ENCODE peak calls at places on chromosomes 4 and X, in six cellular contexts. One of them, this sample, is unnamed.

GRCh38 chrX:109760922-109761250 is 27.8 kb upstream of the ACSL4 start:
- DNase-seq in cardiac muscle cell: peak; percentile 7
- DNase-seq in kidney: no peak
- DNase-seq in left lung: no peak
- DNase-seq in SK-N-SH: no peak
- DNase-seq in dorsolateral prefrontal cortex: no peak
- DNase-seq in this sample: no peak

GRCh38 chr4:95066011-95066410 is 308.3 kb downstream of the BMPR1B start:
- DNase-seq in dorsolateral prefrontal cortex: no peak
- DNase-seq in SK-N-SH: no peak
- DNase-seq in cardiac muscle cell: no peak
- DNase-seq in left lung: no peak
- DNase-seq in kidney: no peak
- DNase-seq in this sample: no peak

GRCh38 chr4:89245459-89245858 is 62.1 kb downstream of the GPRIN3 start:
- DNase-seq in SK-N-SH: no peak
- DNase-seq in dorsolateral prefrontal cortex: peak; percentile 61
- DNase-seq in left lung: no peak
- DNase-seq in kidney: no peak
- DNase-seq in cardiac muscle cell: no peak
- DNase-seq in this sample: peak; percentile 58

GRCh38 chr4:41657561-41657960 is 91.0 kb downstream of the PHOX2B start:
- DNase-seq in kidney: no peak
- DNase-seq in SK-N-SH: no peak
- DNase-seq in dorsolateral prefrontal cortex: no peak
- DNase-seq in left lung: no peak
- DNase-seq in cardiac muscle cell: no peak
- DNase-seq in this sample: no peak

GRCh38 chrX:104310084-104310483 is 55.4 kb upstream of the ESX1 start:
- DNase-seq in dorsolateral prefrontal cortex: peak; percentile 9
- DNase-seq in kidney: no peak
- DNase-seq in left lung: no peak
- DNase-seq in cardiac muscle cell: no peak
- DNase-seq in SK-N-SH: peak; percentile 7
- DNase-seq in this sample: no peak

GRCh38 chr4:102341201-102341600 is 4.1 kb downstream of the SLC39A8 start:
- DNase-seq in dorsolateral prefrontal cortex: no peak
- DNase-seq in cardiac muscle cell: no peak
- DNase-seq in SK-N-SH: no peak
- DNase-seq in kidney: no peak
- DNase-seq in left lung: no peak
- DNase-seq in this sample: no peak

GRCh38 chr4:7651461-7651921 is 216.8 kb upstream of the PSAPL1 start:
- DNase-seq in left lung: no peak
- DNase-seq in kidney: peak; percentile 82
- DNase-seq in dorsolateral prefrontal cortex: peak; percentile 39
- DNase-seq in SK-N-SH: peak; percentile 87
- DNase-seq in cardiac muscle cell: no peak
- DNase-seq in this sample: no peak

GRCh38 chrX:107154787-107155620 is 36.4 kb upstream of the RBM41 start:
- DNase-seq in left lung: no peak
- DNase-seq in kidney: no peak
- DNase-seq in cardiac muscle cell: no peak
- DNase-seq in SK-N-SH: no peak
- DNase-seq in dorsolateral prefrontal cortex: no peak
- DNase-seq in this sample: no peak

GRCh38 chrX:86148594-86148993 is 343 bp downstream of the DACH2 start:
- DNase-seq in SK-N-SH: no peak
- DNase-seq in dorsolateral prefrontal cortex: no peak
- DNase-seq in cardiac muscle cell: no peak
- DNase-seq in kidney: no peak
- DNase-seq in left lung: no peak
- DNase-seq in this sample: no peak

GRCh38 chr4:177339794-177340374 is 30.2 kb downstream of the NEIL3 start:
- DNase-seq in left lung: no peak
- DNase-seq in cardiac muscle cell: peak; percentile 30
- DNase-seq in dorsolateral prefrontal cortex: no peak
- DNase-seq in kidney: no peak
- DNase-seq in SK-N-SH: peak; percentile 45
- DNase-seq in this sample: no peak

GRCh38 chrX:150416469-150416868 is 53.4 kb downstream of the MAMLD1 start:
- DNase-seq in SK-N-SH: peak; percentile 27
- DNase-seq in kidney: no peak
- DNase-seq in left lung: no peak
- DNase-seq in cardiac muscle cell: no peak
- DNase-seq in dorsolateral prefrontal cortex: no peak
- DNase-seq in this sample: no peak

GRCh38 chrX:115234220-115234557 is 293 bp upstream of the LRCH2 start:
- DNase-seq in SK-N-SH: no peak
- DNase-seq in kidney: no peak
- DNase-seq in dorsolateral prefrontal cortex: no peak
- DNase-seq in cardiac muscle cell: no peak
- DNase-seq in left lung: no peak
- DNase-seq in this sample: no peak

GRCh38 chrX:127038065-127038464 is 218.5 kb downstream of the PRR32 start:
- DNase-seq in left lung: no peak
- DNase-seq in SK-N-SH: no peak
- DNase-seq in dorsolateral prefrontal cortex: no peak
- DNase-seq in cardiac muscle cell: peak; percentile 16
- DNase-seq in kidney: no peak
- DNase-seq in this sample: no peak
- TF ChIP-seq CTCF in left lung: no peak
- TF ChIP-seq CTCF in SK-N-SH: peak; percentile 53
- TF ChIP-seq CTCF in dorsolateral prefrontal cortex: peak; percentile 24
- TF ChIP-seq CTCF in cardiac muscle cell: no peak
- TF ChIP-seq CTCF in kidney: peak; percentile 18
- TF ChIP-seq CTCF in this sample: no peak

DNA sequence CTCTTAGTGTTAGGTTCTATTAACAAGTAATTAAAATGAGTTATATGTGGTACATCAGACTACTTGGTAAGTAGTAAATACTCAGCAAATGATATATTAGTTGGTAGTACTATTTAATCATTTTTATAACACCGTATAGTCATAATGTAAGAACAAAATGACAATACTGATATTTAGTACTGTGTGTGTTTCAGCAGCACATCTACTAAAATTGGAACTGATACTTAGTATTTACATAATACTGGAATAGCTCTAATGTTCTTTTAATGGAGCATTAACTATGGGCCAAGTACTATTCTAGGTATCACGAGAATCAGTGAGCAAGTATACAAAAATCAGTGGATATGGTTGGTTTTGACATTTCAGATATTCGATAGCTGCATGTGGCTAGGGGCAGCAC is 35.3 kb downstream of the ERVMER34-1 start:
- DNase-seq in cardiac muscle cell: no peak
- DNase-seq in SK-N-SH: no peak
- DNase-seq in dorsolateral prefrontal cortex: no peak
- DNase-seq in left lung: no peak
- DNase-seq in kidney: no peak
- DNase-seq in this sample: no peak
- H3K27ac ChIP-seq in cardiac muscle cell: peak overlapping the region; percentile 15
- H3K27ac ChIP-seq in SK-N-SH: no peak overlapping the region
- H3K27ac ChIP-seq in dorsolateral prefrontal cortex: no peak overlapping the region
- H3K27ac ChIP-seq in left lung: no peak overlapping the region
- H3K27ac ChIP-seq in kidney: no peak overlapping the region
- H3K27ac ChIP-seq in this sample: no peak overlapping the region

GRCh38 chr4:69743476-69744156 is 16.8 kb downstream of the SULT1B1 start:
- DNase-seq in cardiac muscle cell: no peak
- DNase-seq in SK-N-SH: no peak
- DNase-seq in left lung: no peak
- DNase-seq in kidney: peak; percentile 59
- DNase-seq in dorsolateral prefrontal cortex: no peak
- DNase-seq in this sample: no peak

GRCh38 chr4:69744157-69744478 is 16.3 kb downstream of the SULT1B1 start:
- DNase-seq in dorsolateral prefrontal cortex: no peak
- DNase-seq in SK-N-SH: peak; percentile 4
- DNase-seq in kidney: no peak
- DNase-seq in cardiac muscle cell: no peak
- DNase-seq in left lung: no peak
- DNase-seq in this sample: no peak

GRCh38 chr4:69738872-69739271 is 21.5 kb downstream of the SULT1B1 start:
- DNase-seq in left lung: no peak
- DNase-seq in SK-N-SH: no peak
- DNase-seq in kidney: no peak
- DNase-seq in dorsolateral prefrontal cortex: no peak
- DNase-seq in cardiac muscle cell: no peak
- DNase-seq in this sample: no peak

GRCh38 chr4:69748176-69748575 is 12.2 kb downstream of the SULT1B1 start:
- DNase-seq in cardiac muscle cell: no peak
- DNase-seq in kidney: no peak
- DNase-seq in SK-N-SH: no peak
- DNase-seq in dorsolateral prefrontal cortex: no peak
- DNase-seq in left lung: no peak
- DNase-seq in this sample: no peak

DNA sequence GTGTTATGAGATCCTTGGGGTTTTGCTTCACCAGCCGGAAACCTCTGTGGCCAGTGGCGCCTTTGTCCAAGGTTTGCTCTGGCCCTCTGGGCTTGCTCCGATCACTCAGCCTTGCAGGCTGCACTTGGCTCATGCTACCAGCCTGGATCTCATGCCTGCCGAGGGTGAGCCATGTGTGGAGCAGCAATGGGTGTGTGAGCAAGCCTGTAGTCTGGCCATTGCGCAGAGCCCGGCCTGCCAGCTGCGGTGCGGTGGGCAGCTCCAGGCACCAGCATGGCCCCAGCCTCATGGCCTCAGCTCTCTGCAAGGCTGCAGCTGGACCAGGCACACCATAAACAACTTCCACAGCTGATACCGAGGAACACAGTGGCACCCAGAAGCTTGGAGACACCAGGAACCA is 17.8 kb downstream of the SULT1B1 start:
- DNase-seq in cardiac muscle cell: no peak
- DNase-seq in left lung: no peak
- DNase-seq in kidney: peak; percentile 52
- DNase-seq in SK-N-SH: no peak
- DNase-seq in dorsolateral prefrontal cortex: no peak
- DNase-seq in this sample: no peak
- TF ChIP-seq CTCF in cardiac muscle cell: no peak
- TF ChIP-seq CTCF in left lung: no peak
- TF ChIP-seq CTCF in kidney: no peak
- TF ChIP-seq CTCF in SK-N-SH: no peak
- TF ChIP-seq CTCF in dorsolateral prefrontal cortex: no peak
- TF ChIP-seq CTCF in this sample: no peak

DNA sequence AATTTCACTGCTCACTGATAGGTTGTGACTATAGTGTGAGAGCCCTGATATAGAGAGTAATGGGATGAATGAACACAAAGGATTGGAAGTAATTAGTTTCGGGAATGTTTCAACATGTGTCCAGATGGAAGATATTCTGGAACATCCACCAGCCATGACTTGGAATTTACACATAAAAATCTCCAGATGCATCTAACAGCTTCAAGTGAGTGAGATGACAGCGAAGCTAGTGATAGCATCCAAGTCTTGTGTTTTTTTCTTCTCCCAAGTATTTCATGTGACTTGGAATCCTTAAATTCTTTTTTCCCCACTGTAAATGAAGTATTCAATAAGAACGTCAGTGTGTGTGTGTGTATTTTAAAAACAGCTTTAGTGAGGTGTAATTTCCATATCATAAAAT is 82.1 kb downstream of the CLDN34 start:
- DNase-seq in kidney: no peak
- DNase-seq in dorsolateral prefrontal cortex: no peak
- DNase-seq in SK-N-SH: no peak
- DNase-seq in cardiac muscle cell: no peak
- DNase-seq in left lung: no peak
- DNase-seq in this sample: no peak
- H3K27ac ChIP-seq in kidney: no peak overlapping the region
- H3K27ac ChIP-seq in dorsolateral prefrontal cortex: peak overlapping the region; percentile 44
- H3K27ac ChIP-seq in SK-N-SH: no peak overlapping the region
- H3K27ac ChIP-seq in cardiac muscle cell: no peak overlapping the region
- H3K27ac ChIP-seq in left lung: no peak overlapping the region
- H3K27ac ChIP-seq in this sample: no peak overlapping the region